ENCODE peak calls at places on chromosomes 11 and 22, in ten cellular contexts. One of them, this sample, is unnamed.

GRCh38 chr11:126459691-126460404 is 104.4 kb downstream of the ST3GAL4 start:
- DNase-seq in mesenchymal stem cell: no peak
- DNase-seq in heart right ventricle: no peak
- DNase-seq in small intestine: no peak
- DNase-seq in mucosa of descending colon: peak; percentile 43
- DNase-seq in spleen: no peak
- DNase-seq in uterus: peak; percentile 32
- DNase-seq in Karpas-422: no peak
- DNase-seq in neuronal stem cell: no peak
- DNase-seq in coronary artery: no peak
- DNase-seq in this sample: no peak

GRCh38 chr11:48106166-48106565 is 110.4 kb upstream of the OR4B1 start:
- DNase-seq in mesenchymal stem cell: no peak
- DNase-seq in heart right ventricle: no peak
- DNase-seq in small intestine: no peak
- DNase-seq in mucosa of descending colon: no peak
- DNase-seq in spleen: no peak
- DNase-seq in uterus: no peak
- DNase-seq in Karpas-422: peak; percentile 90
- DNase-seq in neuronal stem cell: no peak
- DNase-seq in coronary artery: no peak
- DNase-seq in this sample: no peak

GRCh38 chr22:32482708-32483107 is 8.1 kb downstream of the FBXO7 start:
- DNase-seq in mesenchymal stem cell: no peak
- DNase-seq in heart right ventricle: no peak
- DNase-seq in small intestine: peak; percentile 57
- DNase-seq in mucosa of descending colon: no peak
- DNase-seq in spleen: no peak
- DNase-seq in uterus: no peak
- DNase-seq in Karpas-422: no peak
- DNase-seq in neuronal stem cell: no peak
- DNase-seq in coronary artery: no peak
- DNase-seq in this sample: no peak

GRCh38 chr11:132895340-132895739 is 637.0 kb downstream of the OPCML start:
- DNase-seq in mesenchymal stem cell: no peak
- DNase-seq in heart right ventricle: no peak
- DNase-seq in small intestine: no peak
- DNase-seq in mucosa of descending colon: no peak
- DNase-seq in spleen: no peak
- DNase-seq in uterus: no peak
- DNase-seq in Karpas-422: no peak
- DNase-seq in neuronal stem cell: no peak
- DNase-seq in coronary artery: no peak
- DNase-seq in this sample: no peak

GRCh38 chr22:35997438-35997837 is 31.2 kb downstream of the RBFOX2 start:
- DNase-seq in mesenchymal stem cell: peak; percentile 91
- DNase-seq in heart right ventricle: no peak
- DNase-seq in small intestine: no peak
- DNase-seq in mucosa of descending colon: no peak
- DNase-seq in spleen: no peak
- DNase-seq in uterus: no peak
- DNase-seq in Karpas-422: no peak
- DNase-seq in neuronal stem cell: no peak
- DNase-seq in coronary artery: no peak
- DNase-seq in this sample: no peak

GRCh38 chr22:19232620-19233019 is 54.1 kb upstream of the SLC25A1 start:
- DNase-seq in mesenchymal stem cell: no peak
- DNase-seq in heart right ventricle: no peak
- DNase-seq in small intestine: no peak
- DNase-seq in mucosa of descending colon: no peak
- DNase-seq in spleen: no peak
- DNase-seq in uterus: no peak
- DNase-seq in Karpas-422: no peak
- DNase-seq in neuronal stem cell: no peak
- DNase-seq in coronary artery: no peak
- DNase-seq in this sample: no peak

GRCh38 chr11:100876826-100877545 is 189.9 kb downstream of the ARHGAP42 start:
- DNase-seq in mesenchymal stem cell: peak; percentile 95
- DNase-seq in heart right ventricle: peak; percentile 20
- DNase-seq in small intestine: no peak
- DNase-seq in mucosa of descending colon: no peak
- DNase-seq in spleen: no peak
- DNase-seq in uterus: no peak
- DNase-seq in Karpas-422: no peak
- DNase-seq in neuronal stem cell: no peak
- DNase-seq in coronary artery: no peak
- DNase-seq in this sample: no peak

GRCh38 chr11:96388891-96389603 is 665 bp downstream of the CCDC82 start:
- DNase-seq in mesenchymal stem cell: peak; percentile 78
- DNase-seq in heart right ventricle: no peak
- DNase-seq in small intestine: no peak
- DNase-seq in mucosa of descending colon: no peak
- DNase-seq in spleen: no peak
- DNase-seq in uterus: no peak
- DNase-seq in Karpas-422: no peak
- DNase-seq in neuronal stem cell: no peak
- DNase-seq in coronary artery: no peak
- DNase-seq in this sample: peak; percentile 43

GRCh38 chr11:45995342-45995734 is 72.9 kb downstream of the LARGE2 start:
- DNase-seq in mesenchymal stem cell: no peak
- DNase-seq in heart right ventricle: no peak
- DNase-seq in small intestine: no peak
- DNase-seq in mucosa of descending colon: no peak
- DNase-seq in spleen: no peak
- DNase-seq in uterus: no peak
- DNase-seq in Karpas-422: no peak
- DNase-seq in neuronal stem cell: no peak
- DNase-seq in coronary artery: no peak
- DNase-seq in this sample: no peak

GRCh38 chr11:45988922-45989321 is 66.5 kb downstream of the LARGE2 start:
- DNase-seq in mesenchymal stem cell: no peak
- DNase-seq in heart right ventricle: no peak
- DNase-seq in small intestine: no peak
- DNase-seq in mucosa of descending colon: no peak
- DNase-seq in spleen: no peak
- DNase-seq in uterus: no peak
- DNase-seq in Karpas-422: no peak
- DNase-seq in neuronal stem cell: no peak
- DNase-seq in coronary artery: no peak
- DNase-seq in this sample: no peak

GRCh38 chr11:45993438-45994064 is 71.1 kb downstream of the LARGE2 start:
- DNase-seq in mesenchymal stem cell: no peak
- DNase-seq in heart right ventricle: peak; percentile 37
- DNase-seq in small intestine: no peak
- DNase-seq in mucosa of descending colon: no peak
- DNase-seq in spleen: no peak
- DNase-seq in uterus: peak; percentile 44
- DNase-seq in Karpas-422: no peak
- DNase-seq in neuronal stem cell: no peak
- DNase-seq in coronary artery: no peak
- DNase-seq in this sample: no peak

GRCh38 chr11:45997599-45997998 is 75.1 kb downstream of the LARGE2 start:
- DNase-seq in mesenchymal stem cell: no peak
- DNase-seq in heart right ventricle: no peak
- DNase-seq in small intestine: no peak
- DNase-seq in mucosa of descending colon: no peak
- DNase-seq in spleen: no peak
- DNase-seq in uterus: no peak
- DNase-seq in Karpas-422: no peak
- DNase-seq in neuronal stem cell: no peak
- DNase-seq in coronary artery: no peak
- DNase-seq in this sample: no peak

GRCh38 chr11:45994421-45995341 is 72.2 kb downstream of the LARGE2 start:
- DNase-seq in mesenchymal stem cell: peak; percentile 70
- DNase-seq in heart right ventricle: no peak
- DNase-seq in small intestine: no peak
- DNase-seq in mucosa of descending colon: no peak
- DNase-seq in spleen: no peak
- DNase-seq in uterus: no peak
- DNase-seq in Karpas-422: no peak
- DNase-seq in neuronal stem cell: no peak
- DNase-seq in coronary artery: no peak
- DNase-seq in this sample: peak; percentile 35
- H3K4me3 ChIP-seq in mesenchymal stem cell: no peak overlapping the region
- H3K4me3 ChIP-seq in heart right ventricle: no peak overlapping the region
- H3K4me3 ChIP-seq in small intestine: no peak overlapping the region
- H3K4me3 ChIP-seq in mucosa of descending colon: no peak overlapping the region
- H3K4me3 ChIP-seq in spleen: no peak overlapping the region
- H3K4me3 ChIP-seq in uterus: no peak overlapping the region
- H3K4me3 ChIP-seq in Karpas-422: no peak overlapping the region
- H3K4me3 ChIP-seq in neuronal stem cell: no peak overlapping the region
- H3K4me3 ChIP-seq in coronary artery: no peak overlapping the region
- H3K4me3 ChIP-seq in this sample: no peak overlapping the region

DNA sequence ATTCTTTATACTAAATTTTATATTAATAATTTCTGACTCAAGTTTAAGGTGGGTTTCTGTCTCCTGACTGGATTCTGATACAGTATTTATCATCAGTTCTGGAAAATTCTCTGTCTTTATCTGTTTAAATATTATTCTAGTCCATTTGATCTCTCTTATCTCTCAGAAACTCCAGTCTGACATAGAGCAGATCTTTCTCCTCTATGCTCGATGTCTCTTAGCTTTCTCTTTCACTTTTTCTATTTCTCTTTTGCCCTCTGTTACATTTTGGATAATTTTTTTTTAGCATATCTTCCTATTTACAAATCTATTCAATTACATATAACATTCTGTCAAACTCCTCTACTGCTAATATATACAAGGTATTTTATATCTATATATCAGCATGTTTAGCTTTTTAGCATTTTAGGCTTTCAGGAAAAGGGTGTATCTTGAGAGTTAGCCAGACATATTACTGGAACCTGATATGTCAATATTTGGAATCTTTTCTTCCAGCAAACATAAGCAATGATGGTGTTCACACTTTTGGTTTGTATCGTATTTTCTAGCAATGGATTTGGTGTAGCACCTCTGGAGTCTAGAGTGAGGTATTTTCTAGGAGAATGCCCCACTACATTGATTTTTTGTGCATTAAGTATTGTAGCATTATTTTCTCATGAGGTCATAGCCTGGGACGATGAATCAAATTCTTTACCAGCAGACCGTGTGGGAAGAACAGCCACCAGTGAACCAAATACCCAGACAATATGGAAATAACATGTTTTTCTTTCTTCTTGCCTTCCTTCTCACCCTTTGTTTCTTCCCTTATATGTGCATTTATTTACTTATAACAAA is 4.1 kb upstream of the NNMT start:
- DNase-seq in mesenchymal stem cell: peak; percentile 86
- DNase-seq in heart right ventricle: no peak
- DNase-seq in small intestine: no peak
- DNase-seq in mucosa of descending colon: no peak
- DNase-seq in spleen: no peak
- DNase-seq in uterus: no peak
- DNase-seq in Karpas-422: no peak
- DNase-seq in neuronal stem cell: no peak
- DNase-seq in coronary artery: no peak
- DNase-seq in this sample: no peak
- H3K4me3 ChIP-seq in mesenchymal stem cell: peak overlapping the region; percentile 75
- H3K4me3 ChIP-seq in heart right ventricle: peak overlapping the region; percentile 10
- H3K4me3 ChIP-seq in small intestine: no peak overlapping the region
- H3K4me3 ChIP-seq in mucosa of descending colon: no peak overlapping the region
- H3K4me3 ChIP-seq in spleen: no peak overlapping the region
- H3K4me3 ChIP-seq in uterus: peak overlapping the region; percentile 8
- H3K4me3 ChIP-seq in Karpas-422: no peak overlapping the region
- H3K4me3 ChIP-seq in neuronal stem cell: no peak overlapping the region
- H3K4me3 ChIP-seq in coronary artery: peak overlapping the region; percentile 32
- H3K4me3 ChIP-seq in this sample: no peak overlapping the region

GRCh38 chr11:66970808-66971442 is 4.2 kb upstream of the C11orf86 start:
- DNase-seq in mesenchymal stem cell: peak; percentile 99
- DNase-seq in heart right ventricle: no peak
- DNase-seq in small intestine: peak; percentile 94
- DNase-seq in mucosa of descending colon: no peak
- DNase-seq in spleen: no peak
- DNase-seq in uterus: peak; percentile 25
- DNase-seq in Karpas-422: no peak
- DNase-seq in neuronal stem cell: no peak
- DNase-seq in coronary artery: peak; percentile 90
- DNase-seq in this sample: no peak

GRCh38 chr11:66969584-66970205 is 5.4 kb upstream of the C11orf86 start:
- DNase-seq in mesenchymal stem cell: peak; percentile 67
- DNase-seq in heart right ventricle: no peak
- DNase-seq in small intestine: no peak
- DNase-seq in mucosa of descending colon: no peak
- DNase-seq in spleen: no peak
- DNase-seq in uterus: no peak
- DNase-seq in Karpas-422: no peak
- DNase-seq in neuronal stem cell: no peak
- DNase-seq in coronary artery: no peak
- DNase-seq in this sample: no peak

GRCh38 chr11:66973956-66974585 is 1.0 kb upstream of the C11orf86 start:
- DNase-seq in mesenchymal stem cell: peak; percentile 43
- DNase-seq in heart right ventricle: no peak
- DNase-seq in small intestine: no peak
- DNase-seq in mucosa of descending colon: no peak
- DNase-seq in spleen: no peak
- DNase-seq in uterus: no peak
- DNase-seq in Karpas-422: no peak
- DNase-seq in neuronal stem cell: no peak
- DNase-seq in coronary artery: no peak
- DNase-seq in this sample: no peak

GRCh38 chr11:66970371-66970807 is 4.7 kb upstream of the C11orf86 start:
- DNase-seq in mesenchymal stem cell: no peak
- DNase-seq in heart right ventricle: no peak
- DNase-seq in small intestine: peak; percentile 39
- DNase-seq in mucosa of descending colon: no peak
- DNase-seq in spleen: no peak
- DNase-seq in uterus: no peak
- DNase-seq in Karpas-422: no peak
- DNase-seq in neuronal stem cell: no peak
- DNase-seq in coronary artery: no peak
- DNase-seq in this sample: no peak

DNA sequence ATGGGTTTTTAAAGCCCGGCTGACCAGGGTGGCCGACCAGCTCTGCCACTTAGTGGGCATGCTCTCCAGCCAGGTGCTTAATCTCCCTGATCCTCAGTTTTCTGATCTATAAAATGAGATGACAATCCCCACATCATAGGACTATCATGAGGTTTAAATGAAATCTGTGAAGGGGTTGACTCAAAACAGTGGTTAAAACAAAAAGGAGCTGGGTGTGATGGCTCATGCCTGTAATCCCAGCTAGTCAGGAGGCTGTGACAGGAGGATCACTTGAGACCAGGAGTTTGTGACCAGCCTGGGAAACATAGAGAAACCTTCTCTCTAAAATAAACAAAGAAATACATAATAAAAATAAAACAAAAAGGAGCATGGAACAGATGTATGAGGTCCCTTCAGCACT is 3.6 kb upstream of the C11orf86 start:
- DNase-seq in mesenchymal stem cell: peak; percentile 45
- DNase-seq in heart right ventricle: no peak
- DNase-seq in small intestine: no peak
- DNase-seq in mucosa of descending colon: no peak
- DNase-seq in spleen: no peak
- DNase-seq in uterus: no peak
- DNase-seq in Karpas-422: no peak
- DNase-seq in neuronal stem cell: no peak
- DNase-seq in coronary artery: no peak
- DNase-seq in this sample: no peak
- H3K4me3 ChIP-seq in mesenchymal stem cell: peak overlapping the region; percentile 5
- H3K4me3 ChIP-seq in heart right ventricle: no peak overlapping the region
- H3K4me3 ChIP-seq in small intestine: no peak overlapping the region
- H3K4me3 ChIP-seq in mucosa of descending colon: no peak overlapping the region
- H3K4me3 ChIP-seq in spleen: no peak overlapping the region
- H3K4me3 ChIP-seq in uterus: no peak overlapping the region
- H3K4me3 ChIP-seq in Karpas-422: no peak overlapping the region
- H3K4me3 ChIP-seq in neuronal stem cell: no peak overlapping the region
- H3K4me3 ChIP-seq in coronary artery: peak overlapping the region; percentile 33
- H3K4me3 ChIP-seq in this sample: no peak overlapping the region

DNA sequence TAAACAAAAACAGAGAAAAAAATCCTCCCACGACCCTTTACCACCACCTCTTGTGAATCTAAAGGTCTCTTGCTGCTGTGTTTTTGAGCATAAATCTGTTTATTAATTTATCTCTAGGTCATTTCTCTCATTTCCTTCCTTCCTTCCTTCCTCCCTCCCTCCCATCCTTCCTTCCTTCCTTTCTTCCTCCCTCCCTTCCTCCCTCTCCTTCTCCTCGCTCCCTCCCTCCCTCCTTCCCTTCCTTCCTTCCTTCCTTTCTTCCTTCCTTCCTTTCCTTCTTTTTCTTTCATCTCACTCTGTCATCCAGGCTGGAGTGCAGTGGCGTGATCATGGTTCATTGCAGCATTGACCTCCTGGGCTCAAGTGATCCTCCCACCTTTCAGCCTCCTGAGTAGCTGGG is 13.5 kb upstream of the APOBEC3A start:
- DNase-seq in mesenchymal stem cell: no peak
- DNase-seq in heart right ventricle: no peak
- DNase-seq in small intestine: no peak
- DNase-seq in mucosa of descending colon: no peak
- DNase-seq in spleen: no peak
- DNase-seq in uterus: no peak
- DNase-seq in Karpas-422: no peak
- DNase-seq in neuronal stem cell: no peak
- DNase-seq in coronary artery: no peak
- DNase-seq in this sample: no peak
- H3K4me3 ChIP-seq in mesenchymal stem cell: no peak overlapping the region
- H3K4me3 ChIP-seq in heart right ventricle: no peak overlapping the region
- H3K4me3 ChIP-seq in small intestine: no peak overlapping the region
- H3K4me3 ChIP-seq in mucosa of descending colon: no peak overlapping the region
- H3K4me3 ChIP-seq in spleen: no peak overlapping the region
- H3K4me3 ChIP-seq in uterus: no peak overlapping the region
- H3K4me3 ChIP-seq in Karpas-422: no peak overlapping the region
- H3K4me3 ChIP-seq in neuronal stem cell: no peak overlapping the region
- H3K4me3 ChIP-seq in coronary artery: no peak overlapping the region
- H3K4me3 ChIP-seq in this sample: no peak overlapping the region

This sample was measured in iPS DF 6.9.